ENCODE peak calls at places on chromosomes 2 and 18, in four cellular contexts. K is AG04450, C is IMR-90, H is astrocyte. J is an unnamed sample.

GRCh38 chr2:148530350-148530749 is 114.2 kb upstream of the EPC2 start:
- DNase-seq in K (no peak), C (no peak), H (no peak), J (no peak)

GRCh38 chr2:80328033-80328635 is 23.6 kb upstream of the LRRTM1 start:
- DNase-seq in K (no peak), C (no peak), H (no peak), J (no peak)

GRCh38 chr2:235244497-235245215 is 249.2 kb upstream of the AGAP1 start:
- DNase-seq in K (no peak), C (peak; percentile 15), H (peak; percentile 63), J (no peak)

GRCh38 chr2:207046642-207047213 is 107.4 kb downstream of the CPO start:
- DNase-seq in K (no peak), C (no peak), H (no peak), J (no peak)

GRCh38 chr2:174485763-174486613 is 841 bp downstream of the GPR155 start:
- DNase-seq in K (peak; percentile 41), C (peak; percentile 76), H (peak; percentile 12), J (peak; percentile 41)

GRCh38 chr2:164761737-164762460 is 79.7 kb downstream of the COBLL1 start:
- DNase-seq in K (no peak), C (no peak), H (no peak), J (no peak)

GRCh38 chr18:34399892-34400291 is 175.2 kb upstream of the NOL4 start:
- DNase-seq in K (no peak), C (no peak), H (no peak), J (no peak)

GRCh38 chr2:66661253-66662173 is 226.6 kb downstream of the MEIS1 start:
- DNase-seq in K (no peak), C (no peak), H (no peak), J (no peak)

GRCh38 chr2:172551266-172551665 is 4.6 kb upstream of the PDK1 start:
- DNase-seq in K (no peak), C (peak; percentile 41), H (no peak), J (no peak)

GRCh38 chr2:217393585-217394032 is 533.7 kb upstream of the TNP1 start:
- DNase-seq in K (peak; percentile 95), C (peak; percentile 96), H (peak; percentile 96), J (peak; percentile 48)

GRCh38 chr2:236774171-236774570 is 204.5 kb downstream of the ACKR3 start:
- DNase-seq in K (no peak), C (no peak), H (no peak), J (no peak)

GRCh38 chr18:7892556-7892955 is 325.4 kb downstream of the PTPRM start:
- DNase-seq in K (no peak), C (no peak), H (no peak), J (no peak)

GRCh38 chr2:59025157-59025757 is 784.1 kb upstream of the FANCL start:
- DNase-seq in K (no peak), C (peak; percentile 26), H (no peak), J (peak; percentile 71)

GRCh38 chr2:138071720-138072719 is 107.7 kb downstream of the HNMT start:
- DNase-seq in K (no peak), C (peak; percentile 43), H (peak; percentile 88), J (no peak)

GRCh38 chr2:131027566-131028528 is 65.4 kb downstream of the FAM168B start:
- DNase-seq in K (no peak), C (no peak), H (no peak), J (no peak)

GRCh38 chr2:17643031-17643615 is 102.6 kb downstream of the VSNL1 start:
- DNase-seq in K (peak; percentile 90), C (peak; percentile 98), H (peak; percentile 98), J (no peak)

GRCh38 chr2:1622521-1623200 is 121.7 kb downstream of the PXDN start:
- DNase-seq in K (no peak), C (no peak), H (no peak), J (no peak)

GRCh38 chr2:119746836-119747235 is 12.9 kb upstream of the PTPN4 start:
- DNase-seq in K (no peak), C (peak; percentile 17), H (no peak), J (no peak)

GRCh38 chr2:100106460-100106859 is 35.9 kb downstream of the AFF3 start:
- DNase-seq in K (no peak), C (peak; percentile 45), H (no peak), J (no peak)

GRCh38 chr2:162317910-162318279 is 589 bp downstream of the IFIH1 start:
- DNase-seq in K (no peak), C (no peak), H (no peak), J (peak; percentile 46)

GRCh38 chr2:138724296-138724695 is 55.9 kb downstream of the NXPH2 start:
- DNase-seq in K (no peak), C (no peak), H (no peak), J (no peak)

GRCh38 chr2:43326116-43326825 is 99.9 kb upstream of the ZFP36L2 start:
- DNase-seq in K (no peak), C (no peak), H (no peak), J (no peak)

DNA sequence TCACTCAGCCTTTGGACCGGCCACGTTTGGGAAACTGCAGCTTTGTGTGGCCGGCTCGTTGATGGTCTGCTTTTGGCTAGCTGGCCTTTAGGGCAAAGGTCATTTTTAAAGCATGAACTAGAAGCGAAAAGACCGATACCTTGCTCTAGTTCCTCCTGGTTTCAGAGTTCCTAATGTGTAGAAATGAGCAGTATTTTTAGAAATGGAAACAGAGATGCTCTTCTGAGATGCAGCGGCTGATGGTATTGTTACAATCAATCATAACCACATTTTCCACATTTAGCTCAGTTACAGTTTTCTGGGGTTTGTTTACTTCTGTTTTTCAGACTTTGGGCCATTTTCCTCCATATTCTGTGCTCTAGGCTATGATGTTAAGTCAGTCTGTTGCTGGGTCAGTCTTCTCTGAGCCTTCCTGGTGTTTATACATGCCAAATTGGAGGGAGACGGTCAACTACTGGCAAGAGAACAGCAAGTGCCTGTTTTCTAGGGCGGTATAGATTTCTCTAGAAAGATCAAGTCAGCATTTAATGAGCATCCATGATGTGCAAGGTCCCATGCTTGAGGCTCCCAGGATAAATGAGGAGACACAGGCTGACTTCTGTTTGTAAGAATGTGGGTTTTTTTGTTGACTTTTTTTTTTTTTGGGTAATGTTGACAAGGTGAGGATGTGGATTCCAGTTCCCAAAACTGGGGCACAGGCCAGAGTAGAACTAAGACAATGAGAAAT is 28.0 kb downstream of the RNF144A start:
- DNase-seq in K (no peak), C (no peak), H (no peak), J (no peak)
- H3K4me3 ChIP-seq in K (no peak overlapping the region), C (no peak overlapping the region), H (no peak overlapping the region), J (no peak overlapping the region)

GRCh38 chr2:240520143-240520973 is 37.4 kb downstream of the ANKMY1 start:
- DNase-seq in K (no peak), C (no peak), H (no peak), J (no peak)

GRCh38 chr2:240519396-240520142 is 38.2 kb downstream of the ANKMY1 start:
- DNase-seq in K (no peak), C (peak; percentile 40), H (peak; percentile 9), J (no peak)

GRCh38 chr2:240518981-240519380 is 38.8 kb downstream of the ANKMY1 start:
- DNase-seq in K (no peak), C (no peak), H (no peak), J (no peak)

GRCh38 chr2:240522406-240522805 is 35.4 kb downstream of the ANKMY1 start:
- DNase-seq in K (no peak), C (no peak), H (no peak), J (no peak)

DNA sequence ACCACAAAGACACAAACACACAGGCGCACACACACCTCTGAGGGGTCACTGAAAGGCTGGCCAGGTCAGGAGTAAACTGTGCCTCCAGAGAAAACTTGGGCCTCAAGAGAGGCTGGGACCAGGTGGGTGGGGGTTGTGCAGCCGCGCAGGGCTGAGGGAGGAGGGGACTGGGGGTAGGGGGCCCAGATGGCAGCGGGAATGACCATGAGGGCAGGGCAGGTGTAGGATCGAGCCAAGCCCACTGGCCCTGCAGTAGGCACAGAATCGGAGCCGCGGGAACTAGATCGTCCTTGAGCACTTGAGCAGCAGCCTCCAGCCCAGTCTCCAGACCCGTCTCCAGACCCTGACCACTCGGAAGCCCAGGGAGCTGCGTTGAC is 36.8 kb downstream of the ANKMY1 start:
- DNase-seq in K (no peak), C (no peak), H (no peak), J (no peak)
- H3K9me3 ChIP-seq in K (peaks cover 43% of the 10 kb centered on the region), C (peaks cover 16% of the 10 kb centered on the region), H (peaks cover 23% of the 10 kb centered on the region), J (peaks cover 32% of the 10 kb centered on the region)

GRCh38 chr18:57428221-57429150 is 6.7 kb upstream of the ONECUT2 start:
- DNase-seq in K (no peak), C (no peak), H (no peak), J (peak; percentile 79)
- H3K27me3 ChIP-seq in K (peaks cover 66% of the 10 kb centered on the region), C (peaks cover 64% of the 10 kb centered on the region), H (peaks cover 75% of the 10 kb centered on the region), J (peaks cover 84% of the 10 kb centered on the region)

GRCh38 chr18:36672437-36673344 is 156.1 kb downstream of the TPGS2 start:
- DNase-seq in K (no peak), C (peak; percentile 67), H (peak; percentile 49), J (peak; percentile 53)
- H3K4me3 ChIP-seq in K (peak overlapping the region; percentile 40), C (peak overlapping the region; percentile 29), H (no peak overlapping the region), J (no peak overlapping the region)

DNA sequence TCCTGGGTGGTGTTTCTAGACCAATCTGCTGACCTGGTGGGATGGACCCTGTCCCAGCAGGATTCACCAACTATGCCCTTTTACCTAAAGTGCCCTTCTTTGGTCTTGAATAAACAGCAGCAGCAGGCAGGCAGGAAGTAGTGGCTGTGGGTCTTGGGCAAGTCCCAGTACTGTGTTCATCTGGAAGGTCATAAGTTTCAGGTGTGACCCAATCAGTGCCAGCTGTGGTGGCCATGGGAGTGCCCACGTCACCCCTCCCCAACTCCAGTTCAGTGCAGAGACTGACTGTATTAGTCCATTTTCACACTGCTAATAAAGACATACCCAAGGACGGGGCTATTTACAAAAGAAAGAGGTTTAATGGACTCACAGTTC is 148.3 kb upstream of the SRD5A2 start:
- DNase-seq in K (no peak), C (no peak), H (no peak), J (no peak)
- H3K9me3 ChIP-seq in K (no peaks in the 10 kb centered on the region), C (no peaks in the 10 kb centered on the region), H (no peaks in the 10 kb centered on the region), J (no peaks in the 10 kb centered on the region)

DNA sequence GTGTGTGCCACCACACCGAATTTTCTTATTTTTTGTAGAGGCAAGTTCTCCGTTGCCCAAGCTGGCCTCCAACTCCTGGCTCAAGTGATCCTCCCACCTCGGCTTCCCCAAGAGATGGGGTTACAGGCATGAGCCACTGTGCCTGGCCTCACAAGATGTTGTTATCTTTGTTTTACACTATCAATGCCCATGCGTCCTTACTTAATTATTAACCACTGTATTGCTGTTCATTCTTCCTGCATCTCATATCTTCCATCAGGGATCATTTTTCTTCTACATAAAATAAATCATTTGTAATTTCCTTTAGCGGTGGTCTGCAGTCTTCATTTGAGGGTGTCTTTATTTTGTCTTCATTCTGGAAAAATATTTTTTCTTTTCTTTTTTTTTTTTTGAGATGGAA is 182.0 kb downstream of the TGIF1 start:
- DNase-seq in K (no peak), C (no peak), H (no peak), J (no peak)
- H3K27me3 ChIP-seq in K (no peaks in the 10 kb centered on the region), C (no peaks in the 10 kb centered on the region), H (no peaks in the 10 kb centered on the region), J (no peaks in the 10 kb centered on the region)

DNA sequence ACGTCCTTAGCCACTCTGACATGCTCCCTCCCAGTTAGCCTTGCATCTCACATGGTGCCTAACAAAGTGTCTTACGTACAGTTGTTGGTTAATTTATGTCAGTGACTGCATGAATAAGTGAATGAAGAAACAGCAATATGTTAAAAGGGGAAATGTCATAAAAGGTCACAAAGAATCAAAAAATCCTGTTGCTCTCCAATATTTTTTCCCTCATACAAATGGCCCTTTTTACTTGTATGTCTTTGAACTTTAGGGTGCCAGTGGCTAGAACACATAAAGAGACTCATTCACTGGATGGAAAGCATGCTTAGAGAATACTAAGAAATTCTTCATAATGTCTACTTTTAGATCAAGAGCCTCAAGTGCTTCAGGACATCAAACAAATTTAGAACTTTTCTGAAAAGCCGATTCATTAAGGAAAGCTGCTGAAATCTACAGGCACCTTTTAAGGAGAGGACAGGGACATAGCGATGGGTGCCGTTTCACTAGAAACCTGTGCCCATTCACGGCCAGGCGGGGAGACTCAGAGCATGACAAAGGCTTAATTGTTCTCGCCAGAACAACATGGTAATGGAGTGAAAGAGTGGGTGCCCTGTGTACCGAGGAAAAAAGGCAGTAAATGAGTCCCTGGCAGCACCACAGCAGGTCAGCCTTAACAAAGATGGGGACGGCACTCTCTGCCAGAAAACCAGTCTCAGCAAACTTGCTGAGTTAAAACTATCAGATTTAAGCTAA is 71.7 kb upstream of the SPTBN1 start:
- DNase-seq in K (no peak), C (no peak), H (no peak), J (no peak)
- H3K4me3 ChIP-seq in K (no peak overlapping the region), C (no peak overlapping the region), H (no peak overlapping the region), J (no peak overlapping the region)